ENCODE peak calls at places on chromosome 12, in eight cellular contexts. Z, V, B, K, M, L, E and Y are unnamed samples.

GRCh38 chr12:60832300-60832699 is 1236.5 kb downstream of the SLC16A7 start:
- DNase-seq in E (no peak), M (no peak), B (no peak), Z (no peak), V (no peak), K (no peak), L (no peak), Y (no peak)

GRCh38 chr12:108855284-108856169 is 1.9 kb downstream of the SSH1 start:
- DNase-seq in B (no peak), E (no peak), L (no peak), K (no peak), Z (peak; percentile 52), M (peak; percentile 55), V (no peak), Y (no peak)

GRCh38 chr12:75491169-75491568 is 10.6 kb downstream of the GLIPR1 start:
- DNase-seq in Z (no peak), L (no peak), K (no peak), V (no peak), B (no peak), M (no peak), E (no peak), Y (no peak)

GRCh38 chr12:89707623-89707991 is 1.0 kb downstream of the ATP2B1 start:
- DNase-seq in E (no peak), K (peak; percentile 38), B (no peak), Z (no peak), V (peak; percentile 24), M (no peak), L (peak; percentile 21), Y (no peak)

GRCh38 chr12:69719336-69720316 is 19.0 kb upstream of the RAB3IP start:
- DNase-seq in K (no peak), M (no peak), B (no peak), V (no peak), Z (peak; percentile 19), E (no peak), L (no peak), Y (no peak)

GRCh38 chr12:118307069-118307954 is 65.4 kb downstream of the TAOK3 start:
- DNase-seq in L (no peak), M (no peak), K (no peak), V (peak; percentile 53), Z (peak; percentile 86), B (peak; percentile 79), E (no peak), Y (peak; percentile 65)

GRCh38 chr12:51632598-51632997 is 41.6 kb downstream of the SCN8A start:
- DNase-seq in M (no peak), L (no peak), V (no peak), E (no peak), Z (no peak), B (no peak), K (no peak), Y (no peak)

GRCh38 chr12:93778306-93778705 is 101.1 kb downstream of the CRADD start:
- DNase-seq in E (no peak), K (peak; percentile 23), L (no peak), V (peak; percentile 82), M (peak; percentile 29), Z (peak; percentile 98), B (no peak), Y (no peak)

GRCh38 chr12:66500841-66501240 is 178.0 kb downstream of the GRIP1 start:
- DNase-seq in K (no peak), M (no peak), E (no peak), V (no peak), Z (no peak), L (no peak), B (no peak), Y (no peak)

GRCh38 chr12:116454950-116455447 is 104.2 kb upstream of the MAP1LC3B2 start:
- DNase-seq in Z (peak; percentile 86), L (no peak), K (no peak), E (peak; percentile 96), V (no peak), B (peak; percentile 53), M (no peak), Y (no peak)

GRCh38 chr12:12927211-12928079 is 24.5 kb downstream of the GPRC5D start:
- DNase-seq in K (peak; percentile 90), Z (peak; percentile 91), M (peak; percentile 89), E (peak; percentile 90), B (peak; percentile 31), L (peak; percentile 52), V (peak; percentile 53), Y (peak; percentile 70)

GRCh38 chr12:20567413-20567812 is 127.7 kb upstream of the SLCO1C1 start:
- DNase-seq in L (no peak), E (no peak), K (no peak), Z (peak; percentile 36), B (no peak), V (no peak), M (no peak), Y (no peak)

GRCh38 chr12:21910642-21911041 is 30.6 kb downstream of the ABCC9 start:
- DNase-seq in Z (no peak), L (no peak), B (no peak), V (no peak), E (no peak), K (no peak), M (no peak), Y (no peak)

GRCh38 chr12:51009038-51009437 is 17.1 kb downstream of the SLC11A2 start:
- DNase-seq in V (peak; percentile 41), L (no peak), B (no peak), E (no peak), K (peak; percentile 55), M (peak; percentile 90), Z (no peak), Y (peak; percentile 92)

GRCh38 chr12:52216107-52216506 is 16.9 kb upstream of the KRT7 start:
- DNase-seq in B (no peak), E (no peak), K (no peak), M (peak; percentile 37), L (no peak), V (no peak), Z (no peak), Y (no peak)

GRCh38 chr12:122834229-122834920 is 882 bp upstream of the HIP1R start:
- DNase-seq in L (no peak), Z (peak; percentile 56), V (no peak), B (no peak), K (no peak), M (peak; percentile 58), E (peak; percentile 35), Y (peak; percentile 41)

GRCh38 chr12:98856897-98857540 is 211.9 kb downstream of the APAF1 start:
- DNase-seq in V (no peak), E (no peak), M (no peak), Z (no peak), B (peak; percentile 84), K (no peak), L (no peak), Y (no peak)

GRCh38 chr12:72272731-72273498 is 745 bp downstream of the TRHDE start:
- DNase-seq in K (peak; percentile 38), B (no peak), M (peak; percentile 26), Z (no peak), L (peak; percentile 19), V (no peak), E (no peak), Y (no peak)

GRCh38 chr12:88556213-88556612 is 24.1 kb downstream of the KITLG start:
- DNase-seq in V (no peak), K (no peak), M (no peak), L (no peak), Z (no peak), E (no peak), B (no peak), Y (no peak)

GRCh38 chr12:123634142-123634561 is 523 bp downstream of the GTF2H3 start:
- DNase-seq in V (no peak), K (no peak), E (no peak), Z (no peak), B (no peak), M (no peak), L (no peak), Y (no peak)

GRCh38 chr12:1398673-1399072 is 195.7 kb downstream of the FBXL14 start:
- DNase-seq in V (no peak), B (no peak), K (no peak), E (no peak), M (no peak), L (no peak), Z (peak; percentile 19), Y (no peak)
- TF ChIP-seq CTCF in V (no peak), B (peak; percentile 19), K (no peak), E (no peak), M (no peak), L (no peak), Z (no peak), Y (no peak)

GRCh38 chr12:106986625-106987389 is at the start of gene MTERF2:
- DNase-seq in L (peak; percentile 80), E (peak; percentile 83), V (peak; percentile 95), M (peak; percentile 96), Z (peak; percentile 95), B (peak; percentile 80), K (peak; percentile 92), Y (peak; percentile 75)
- TF ChIP-seq CTCF in L (no peak), E (no peak), V (no peak), M (no peak), Z (peak; percentile 5), B (no peak), K (no peak), Y (no peak)

GRCh38 chr12:101767537-101767936 is 28.3 kb upstream of the SYCP3 start:
- DNase-seq in V (no peak), L (no peak), Z (no peak), E (no peak), K (no peak), B (no peak), M (no peak), Y (no peak)
- TF ChIP-seq CTCF in V (no peak), L (no peak), Z (no peak), E (no peak), K (no peak), B (no peak), M (no peak), Y (no peak)

GRCh38 chr12:6951551-6952120 is 480 bp downstream of the PTPN6 start:
- DNase-seq in M (no peak), L (no peak), Z (no peak), K (peak; percentile 18), V (no peak), E (no peak), B (no peak), Y (no peak)

GRCh38 chr12:6952121-6952859 is 1.1 kb downstream of the PTPN6 start:
- DNase-seq in M (no peak), V (no peak), B (no peak), L (no peak), K (peak; percentile 19), E (no peak), Z (no peak), Y (no peak)

GRCh38 chr12:6949063-6949594 is 2.0 kb upstream of the PTPN6 start:
- DNase-seq in Z (no peak), B (no peak), M (no peak), L (no peak), V (no peak), E (no peak), K (no peak), Y (peak; percentile 73)

GRCh38 chr12:6950944-6951540 is at the start of gene PTPN6:
- DNase-seq in V (no peak), M (no peak), B (no peak), L (no peak), K (peak; percentile 59), E (no peak), Z (no peak), Y (peak; percentile 84)

GRCh38 chr12:6950401-6950801 is 755 bp upstream of the PTPN6 start:
- DNase-seq in L (no peak), E (no peak), Z (no peak), B (no peak), K (no peak), V (no peak), M (no peak), Y (no peak)
- TF ChIP-seq CTCF in L (no peak), E (peak; percentile 49), Z (peak; percentile 35), B (peak; percentile 2), K (no peak), V (no peak), M (no peak), Y (peak; percentile 3)